ENCODE peak calls at places on chromosomes 12 and 14, in nine cellular contexts. C, F, R, N, B, V, O, X and P are unnamed samples.

GRCh38 chr12:1593232-1594044 is 943 bp downstream of the FBXL14 start:
- DNase-seq in R (peak), O (peak), F (peak), V (no peak), B (peak), C (peak), N (peak), X (peak), P (peak)

GRCh38 chr14:24701031-24701430 is 67.0 kb upstream of the GZMB start:
- DNase-seq in F (no peak), O (no peak), C (no peak), V (no peak), R (no peak), B (no peak), N (no peak), X (no peak), P (no peak)

GRCh38 chr12:13211859-13212664 is 15.5 kb downstream of the EMP1 start:
- DNase-seq in C (peak), N (peak), R (peak), B (peak), X (peak), V (peak), O (peak), F (no peak), P (peak)

GRCh38 chr12:19431407-19432308 is 7.6 kb upstream of the AEBP2 start:
- DNase-seq in V (peak), F (no peak), C (no peak), B (peak), N (peak), O (peak), R (no peak), X (no peak), P (peak)

GRCh38 chr14:74710477-74710876 is 2.4 kb downstream of the AREL1 start:
- DNase-seq in N (no peak), F (no peak), O (no peak), X (no peak), C (no peak), R (no peak), V (no peak), B (no peak), P (no peak)

GRCh38 chr12:122190842-122191668 is 8.1 kb downstream of the LRRC43 start:
- DNase-seq in O (peak), R (no peak), F (peak), B (peak), N (peak), X (peak), V (peak), C (peak), P (peak)

GRCh38 chr14:28830115-28830534 is 63.5 kb downstream of the FOXG1 start:
- DNase-seq in V (no peak), F (no peak), X (no peak), C (no peak), N (no peak), O (no peak), R (no peak), B (no peak), P (peak)

GRCh38 chr12:15546102-15546701 is 223.9 kb downstream of the PTPRO start:
- DNase-seq in V (no peak), C (no peak), N (no peak), B (no peak), O (peak), X (no peak), F (no peak), R (no peak), P (no peak)

GRCh38 chr12:59383426-59383822 is 212.4 kb upstream of the SLC16A7 start:
- DNase-seq in V (peak), R (no peak), F (no peak), O (no peak), N (peak), C (no peak), B (no peak), X (peak), P (no peak)

GRCh38 chr14:71452535-71452934 is 479.7 kb upstream of the RGS6 start:
- DNase-seq in R (no peak), X (no peak), V (no peak), N (peak), C (no peak), B (no peak), O (no peak), F (no peak), P (no peak)

GRCh38 chr12:53143355-53143754 is 37.2 kb upstream of the ZNF740 start:
- DNase-seq in N (no peak), X (no peak), V (no peak), R (no peak), B (no peak), O (no peak), C (no peak), F (no peak), P (no peak)

GRCh38 chr12:1972260-1972659 is 32.0 kb downstream of the DCP1B start:
- DNase-seq in X (no peak), C (no peak), N (peak), V (peak), B (no peak), O (no peak), F (no peak), R (no peak), P (no peak)

GRCh38 chr12:92331383-92331782 is 185.7 kb upstream of the BTG1 start:
- DNase-seq in C (no peak), V (no peak), X (no peak), O (no peak), N (no peak), F (no peak), B (no peak), R (no peak), P (no peak)

GRCh38 chr14:57732886-57733285 is 133.0 kb downstream of the SLC35F4 start:
- DNase-seq in N (peak), C (no peak), V (no peak), F (no peak), R (no peak), X (peak), O (no peak), B (no peak), P (no peak)

GRCh38 chr14:67577909-67578749 is 21.9 kb downstream of the PIGH start:
- DNase-seq in F (no peak), R (no peak), N (no peak), V (no peak), C (no peak), B (no peak), X (no peak), O (no peak), P (no peak)

GRCh38 chr12:113333877-113334785 is 778 bp downstream of the SLC8B1 start:
- DNase-seq in X (no peak), O (peak), N (no peak), C (no peak), F (no peak), V (no peak), B (no peak), R (peak), P (peak)

GRCh38 chr12:102478416-102479098 is 1.8 kb downstream of the IGF1 start:
- DNase-seq in R (no peak), N (no peak), X (no peak), V (no peak), O (peak), B (peak), F (no peak), C (peak), P (peak)

GRCh38 chr12:6452908-6453630 is 1.2 kb downstream of the TAPBPL start:
- DNase-seq in O (peak), X (no peak), N (no peak), V (no peak), B (no peak), F (peak), C (peak), R (no peak), P (no peak)

GRCh38 chr14:106802413-106803364 is 1276.3 kb downstream of the TMEM121 start:
- DNase-seq in X (peak), O (no peak), N (no peak), R (no peak), C (no peak), B (no peak), F (no peak), V (no peak), P (peak)

GRCh38 chr14:104593710-104594121 is 10.9 kb downstream of the TMEM179 start:
- DNase-seq in O (no peak), N (no peak), V (no peak), C (no peak), F (no peak), R (no peak), X (no peak), B (no peak), P (no peak)

GRCh38 chr14:74786916-74787315 is 23.8 kb downstream of the YLPM1 start:
- DNase-seq in O (no peak), X (no peak), V (no peak), R (no peak), N (peak), B (no peak), F (no peak), C (no peak), P (no peak)

GRCh38 chr12:22978962-22979361 is 354.0 kb downstream of the ETNK1 start:
- DNase-seq in V (peak), X (peak), C (no peak), B (no peak), R (no peak), N (peak), F (no peak), O (no peak), P (no peak)

GRCh38 chr12:128857173-128857770 is 4.0 kb downstream of the GLT1D1 start:
- DNase-seq in B (no peak), O (no peak), R (no peak), F (no peak), N (no peak), V (no peak), X (no peak), C (no peak), P (peak)

GRCh38 chr12:5783274-5783920 is 161.7 kb downstream of the ANO2 start:
- DNase-seq in C (no peak), R (no peak), F (no peak), B (peak), N (no peak), O (no peak), X (no peak), V (no peak), P (no peak)

GRCh38 chr12:47799357-47799955 is 20.2 kb downstream of the HDAC7 start:
- DNase-seq in B (no peak), O (no peak), F (peak), V (no peak), N (no peak), R (peak), C (no peak), X (no peak), P (no peak)

GRCh38 chr14:75046899-75047298 is 4.4 kb downstream of the MLH3 start:
- DNase-seq in R (no peak), F (no peak), X (no peak), B (no peak), O (no peak), V (peak), N (peak), C (no peak), P (no peak)